ENCODE peak calls at places on chromosomes 11 and 22, in ten cellular contexts. B is stimulated activated CD4-positive, alpha-beta T cell treated with anti-CD3 and anti-CD28 coated beads, TNF-alpha, amount 100 ng/mL, for 24 hours; F is OCI-LY7; Z is adrenal gland; T is left ventricle myocardium superior; S is HFF-Myc; W is colonic mucosa; Y is NCI-H1436 treated with DMSO at 0.1 percent for 48 hours; N is NCI-H2029; O is ACHN. L is an unnamed sample.

GRCh38 chr11:30153008-30153407 is 77.8 kb upstream of the FSHB start:
- DNase-seq in S (no peak), Y (no peak), N (no peak), F (no peak), W (no peak), T (no peak), Z (no peak), B (no peak), O (no peak), L (no peak)

GRCh38 chr11:123261345-123262106 is 66.5 kb upstream of the CLMP start:
- DNase-seq in Y (peak), F (peak), Z (peak), S (peak), O (peak), N (peak), T (peak), W (peak), B (peak), L (peak)

GRCh38 chr11:32829680-32830412 is at the start of gene PRRG4:
- DNase-seq in B (peak), T (peak), Y (no peak), O (peak), F (peak), Z (peak), N (peak), S (no peak), W (peak), L (peak)

GRCh38 chr11:120168960-120169681 is 31.2 kb upstream of the TRIM29 start:
- DNase-seq in F (no peak), S (no peak), N (no peak), W (peak), Y (no peak), O (peak), Z (no peak), B (peak), T (peak), L (peak)

GRCh38 chr11:96394773-96395172 is 5.0 kb downstream of the JRKL start:
- DNase-seq in B (no peak), F (no peak), T (no peak), S (no peak), N (no peak), O (no peak), Y (no peak), Z (no peak), W (no peak), L (no peak)

GRCh38 chr22:39181778-39182177 is 29.3 kb upstream of the CBX7 start:
- DNase-seq in B (no peak), T (no peak), F (no peak), S (no peak), Z (no peak), W (no peak), N (no peak), Y (no peak), O (no peak), L (no peak)

GRCh38 chr11:77127969-77128691 is at the start of gene MYO7A:
- DNase-seq in B (no peak), N (no peak), S (no peak), F (peak), T (peak), Y (no peak), O (no peak), W (peak), Z (peak), L (peak)

GRCh38 chr11:1006762-1007161 is 29.8 kb downstream of the MUC6 start:
- DNase-seq in O (no peak), T (no peak), W (no peak), B (no peak), F (no peak), S (no peak), Y (no peak), Z (no peak), N (no peak), L (no peak)

GRCh38 chr11:61264795-61265194 is 23.8 kb downstream of the PGA5 start:
- DNase-seq in B (no peak), Z (no peak), W (no peak), Y (no peak), S (no peak), N (no peak), F (no peak), O (no peak), T (no peak), L (no peak)

GRCh38 chr11:111663820-111664219 is 61.6 kb downstream of the SIK2 start:
- DNase-seq in W (no peak), N (peak), O (no peak), B (no peak), Z (peak), F (no peak), T (peak), Y (no peak), S (no peak), L (peak)

GRCh38 chr11:70128435-70128906 is 50.4 kb downstream of the ANO1 start:
- DNase-seq in T (no peak), O (no peak), W (no peak), F (no peak), N (no peak), Z (no peak), Y (no peak), S (no peak), B (no peak), L (no peak)

GRCh38 chr22:21951931-21952465 is 650 bp downstream of the PPM1F start:
- DNase-seq in S (no peak), Y (no peak), T (peak), B (peak), W (peak), O (no peak), Z (peak), N (no peak), F (peak), L (peak)

GRCh38 chr22:26471522-26471921 is 12.1 kb downstream of the HPS4 start:
- DNase-seq in T (no peak), N (no peak), S (peak), O (peak), F (no peak), W (no peak), B (no peak), Z (no peak), Y (no peak), L (no peak)

GRCh38 chr22:20267441-20268288 is 453 bp downstream of the RTN4R start:
- DNase-seq in B (peak), Y (no peak), F (no peak), T (peak), Z (no peak), W (peak), N (no peak), S (no peak), O (peak), L (no peak)

GRCh38 chr11:72940417-72940816 is 126.2 kb downstream of the ATG16L2 start:
- DNase-seq in S (no peak), F (no peak), B (no peak), Y (no peak), T (peak), W (no peak), O (no peak), N (no peak), Z (no peak), L (no peak)

GRCh38 chr11:70501933-70502540 is 103.7 kb downstream of the CTTN start:
- DNase-seq in W (no peak), O (no peak), F (no peak), B (no peak), Z (no peak), T (peak), Y (no peak), S (no peak), N (no peak), L (no peak)

GRCh38 chr11:128458316-128458715 is 129.0 kb downstream of the ETS1 start:
- DNase-seq in W (no peak), B (no peak), T (no peak), S (peak), Y (no peak), O (peak), N (no peak), Z (no peak), F (no peak), L (no peak)